ENCODE peak calls at places on chromosome X, in five cellular contexts. One of them, this sample, is unnamed.

GRCh38 chrX:53713987-53714579 is 27.6 kb upstream of the HUWE1 start:
- DNase-seq in GM12878: peak; percentile 52
- DNase-seq in NT2/D1: no peak
- DNase-seq in HepG2: no peak
- DNase-seq in H1: no peak
- DNase-seq in this sample: no peak

GRCh38 chrX:130173190-130173895 is 1.6 kb downstream of the RAB33A start:
- DNase-seq in H1: no peak
- DNase-seq in HepG2: no peak
- DNase-seq in NT2/D1: no peak
- DNase-seq in GM12878: peak; percentile 56
- DNase-seq in this sample: no peak

GRCh38 chrX:56802921-56803848 is 74.1 kb downstream of the NBDY start:
- DNase-seq in NT2/D1: peak; percentile 22
- DNase-seq in H1: peak; percentile 56
- DNase-seq in GM12878: peak; percentile 77
- DNase-seq in HepG2: peak; percentile 39
- DNase-seq in this sample: peak; percentile 27

GRCh38 chrX:149207518-149207917 is 297.6 kb downstream of the IDS start:
- DNase-seq in H1: no peak
- DNase-seq in NT2/D1: no peak
- DNase-seq in GM12878: no peak
- DNase-seq in HepG2: no peak
- DNase-seq in this sample: no peak

GRCh38 chrX:3549442-3549875 is 164.0 kb downstream of the PRKX start:
- DNase-seq in GM12878: no peak
- DNase-seq in HepG2: no peak
- DNase-seq in NT2/D1: no peak
- DNase-seq in H1: no peak
- DNase-seq in this sample: peak; percentile 16

GRCh38 chrX:133183806-133184205 is 34.3 kb downstream of the TFDP3 start:
- DNase-seq in H1: no peak
- DNase-seq in HepG2: no peak
- DNase-seq in GM12878: no peak
- DNase-seq in NT2/D1: no peak
- DNase-seq in this sample: no peak

GRCh38 chrX:109774706-109775105 is 41.6 kb upstream of the ACSL4 start:
- DNase-seq in GM12878: peak; percentile 50
- DNase-seq in NT2/D1: no peak
- DNase-seq in H1: no peak
- DNase-seq in HepG2: peak; percentile 79
- DNase-seq in this sample: no peak

GRCh38 chrX:16484338-16484737 is 165.6 kb upstream of the S100G start:
- DNase-seq in H1: no peak
- DNase-seq in NT2/D1: no peak
- DNase-seq in GM12878: no peak
- DNase-seq in HepG2: no peak
- DNase-seq in this sample: no peak

GRCh38 chrX:129040124-129040523 is 483.2 kb downstream of the SMARCA1 start:
- DNase-seq in NT2/D1: no peak
- DNase-seq in HepG2: no peak
- DNase-seq in GM12878: no peak
- DNase-seq in H1: no peak
- DNase-seq in this sample: no peak

GRCh38 chrX:44872319-44872816 is 620 bp upstream of the KDM6A start:
- DNase-seq in HepG2: no peak
- DNase-seq in GM12878: no peak
- DNase-seq in NT2/D1: no peak
- DNase-seq in H1: no peak
- DNase-seq in this sample: no peak

GRCh38 chrX:69369999-69370398 is 134.1 kb upstream of the NALF2 start:
- DNase-seq in H1: no peak
- DNase-seq in NT2/D1: no peak
- DNase-seq in HepG2: no peak
- DNase-seq in GM12878: no peak
- DNase-seq in this sample: no peak

DNA sequence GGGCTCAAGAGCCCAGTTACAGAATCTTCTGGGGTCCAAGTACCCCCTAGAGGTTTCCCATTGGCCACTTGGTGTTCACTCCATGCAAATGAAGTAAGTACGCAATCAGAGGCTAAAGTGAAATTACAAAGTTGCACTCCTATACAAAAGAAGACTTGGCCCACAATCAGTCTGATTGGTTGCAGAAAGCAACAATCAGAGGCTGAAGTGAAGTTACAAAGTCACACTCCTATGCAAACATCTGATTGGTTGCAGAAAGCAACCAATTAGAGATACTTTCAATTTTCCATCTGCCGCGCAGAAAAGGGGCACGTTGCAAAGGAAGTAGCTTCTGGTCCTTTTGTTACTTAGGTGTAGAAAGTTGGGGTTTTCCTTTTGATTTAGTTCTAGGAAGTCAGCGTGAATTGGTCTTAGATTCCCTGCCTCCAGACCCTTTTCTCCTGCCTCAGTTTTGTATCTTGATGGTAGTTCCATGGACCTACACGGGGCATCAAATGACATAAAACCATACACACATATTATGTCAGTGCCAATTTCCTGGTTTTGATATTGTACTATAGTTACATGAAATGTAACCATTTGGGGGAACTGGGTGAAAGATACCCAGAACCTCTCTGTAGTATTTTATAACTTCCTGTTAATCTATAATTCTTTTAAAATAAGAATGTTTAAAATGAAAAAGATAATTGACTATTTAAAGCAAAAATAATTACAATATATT is 12.4 kb upstream of the PIN4 start:
- DNase-seq in HepG2: no peak
- DNase-seq in NT2/D1: no peak
- DNase-seq in GM12878: no peak
- DNase-seq in H1: no peak
- DNase-seq in this sample: no peak
- TF ChIP-seq SUZ12 in HepG2: no peak
- TF ChIP-seq SUZ12 in NT2/D1: no peak
- TF ChIP-seq SUZ12 in GM12878: no peak
- TF ChIP-seq SUZ12 in H1: no peak
- TF ChIP-seq SUZ12 in this sample: no peak

GRCh38 chrX:51860679-51861078 is 32.7 kb upstream of the MAGED1 start:
- DNase-seq in H1: no peak
- DNase-seq in HepG2: peak; percentile 14
- DNase-seq in NT2/D1: peak; percentile 35
- DNase-seq in GM12878: no peak
- DNase-seq in this sample: peak; percentile 57
- TF ChIP-seq SUZ12 in H1: no peak
- TF ChIP-seq SUZ12 in HepG2: no peak
- TF ChIP-seq SUZ12 in NT2/D1: no peak
- TF ChIP-seq SUZ12 in GM12878: no peak
- TF ChIP-seq SUZ12 in this sample: no peak

DNA sequence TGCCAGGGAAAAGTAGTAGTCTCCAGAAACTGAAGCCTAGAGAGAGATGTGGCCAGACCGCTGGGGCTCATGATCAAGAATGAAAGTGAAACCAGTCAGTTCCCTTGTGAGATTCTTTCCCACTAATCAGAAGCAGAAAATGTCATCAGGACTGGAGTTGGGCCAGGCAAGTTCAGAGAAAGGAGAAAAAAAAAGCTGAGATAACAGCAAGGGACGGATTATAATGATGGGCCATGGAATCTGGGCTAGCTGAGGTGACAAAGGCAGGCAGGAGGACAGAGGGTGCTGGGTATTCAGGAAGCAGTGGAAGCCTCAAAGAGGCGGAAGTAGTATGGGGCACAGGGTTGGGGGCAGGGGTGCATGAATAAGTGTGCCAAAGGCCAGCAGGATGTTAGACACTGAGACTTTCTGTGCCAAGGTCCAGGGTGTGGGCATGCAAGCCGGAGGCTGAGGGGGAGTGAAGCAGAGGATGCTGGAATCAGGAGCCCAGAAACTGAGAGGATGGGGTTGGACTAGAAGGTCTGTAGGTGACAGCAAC is 2.5 kb downstream of the CXorf38 start:
- DNase-seq in GM12878: peak; percentile 68
- DNase-seq in HepG2: peak; percentile 5
- DNase-seq in H1: no peak
- DNase-seq in NT2/D1: no peak
- DNase-seq in this sample: no peak
- TF ChIP-seq SUZ12 in GM12878: no peak
- TF ChIP-seq SUZ12 in HepG2: no peak
- TF ChIP-seq SUZ12 in H1: no peak
- TF ChIP-seq SUZ12 in NT2/D1: no peak
- TF ChIP-seq SUZ12 in this sample: no peak

GRCh38 chrX:150544222-150544787 is 24.1 kb upstream of the MTM1 start:
- DNase-seq in GM12878: no peak
- DNase-seq in H1: no peak
- DNase-seq in HepG2: peak; percentile 49
- DNase-seq in NT2/D1: no peak
- DNase-seq in this sample: peak; percentile 42
- TF ChIP-seq SUZ12 in GM12878: no peak
- TF ChIP-seq SUZ12 in H1: no peak
- TF ChIP-seq SUZ12 in HepG2: no peak
- TF ChIP-seq SUZ12 in NT2/D1: no peak
- TF ChIP-seq SUZ12 in this sample: no peak

GRCh38 chrX:78029663-78030062 is 60.2 kb upstream of the PGAM4 start:
- DNase-seq in GM12878: no peak
- DNase-seq in HepG2: peak; percentile 11
- DNase-seq in H1: no peak
- DNase-seq in NT2/D1: no peak
- DNase-seq in this sample: peak; percentile 59
- TF ChIP-seq SUZ12 in GM12878: no peak
- TF ChIP-seq SUZ12 in HepG2: no peak
- TF ChIP-seq SUZ12 in H1: no peak
- TF ChIP-seq SUZ12 in NT2/D1: no peak
- TF ChIP-seq SUZ12 in this sample: no peak

GRCh38 chrX:150700107-150700506 is 6.9 kb downstream of the MTMR1 start:
- DNase-seq in NT2/D1: no peak
- DNase-seq in HepG2: no peak
- DNase-seq in H1: no peak
- DNase-seq in GM12878: no peak
- DNase-seq in this sample: no peak

DNA sequence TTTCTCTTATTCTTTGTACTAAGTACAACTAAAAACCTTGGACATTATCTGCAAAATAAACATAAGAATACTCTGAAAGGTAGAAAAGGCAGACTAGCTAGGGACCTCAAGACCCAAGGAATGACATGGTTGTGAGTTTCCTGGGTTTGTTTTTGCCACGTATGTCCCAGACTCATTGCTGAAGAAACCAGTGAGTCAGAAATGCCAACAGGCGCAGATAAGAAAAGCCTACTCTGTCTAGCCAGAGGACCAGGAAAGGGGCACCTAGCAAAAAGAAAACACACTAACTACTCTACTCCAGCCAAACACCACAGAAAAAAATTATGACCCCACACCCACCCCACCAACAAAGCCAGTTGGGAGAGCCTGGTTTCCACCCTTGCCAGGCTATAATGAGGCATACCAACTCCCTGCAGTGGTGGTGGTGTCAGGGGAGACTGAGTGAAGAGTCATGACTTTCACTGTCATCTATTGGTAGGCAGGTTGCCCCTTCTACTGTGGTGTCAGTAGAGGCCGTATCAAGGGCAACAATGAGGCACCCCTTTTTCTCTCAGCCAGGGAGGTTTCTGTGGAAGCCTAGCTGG is 10.9 kb downstream of the MTMR1 start:
- DNase-seq in H1: no peak
- DNase-seq in GM12878: no peak
- DNase-seq in HepG2: no peak
- DNase-seq in NT2/D1: no peak
- DNase-seq in this sample: no peak
- TF ChIP-seq SUZ12 in H1: no peak
- TF ChIP-seq SUZ12 in GM12878: no peak
- TF ChIP-seq SUZ12 in HepG2: no peak
- TF ChIP-seq SUZ12 in NT2/D1: no peak
- TF ChIP-seq SUZ12 in this sample: no peak

This sample was measured in HEK293T.